ENCODE peak calls at places on chromosome 19, in eight cellular contexts. O, V, P, I, E, J, H and G are unnamed samples.

GRCh38 chr19:15161028-15161984 is 39.5 kb downstream of the NOTCH3 start:
- DNase-seq in P (no peak), V (no peak), I (no peak), E (no peak), O (no peak), J (peak; percentile 18), H (no peak), G (no peak)

GRCh38 chr19:51702103-51702753 is 9.1 kb downstream of the SPACA6 start:
- DNase-seq in J (peak; percentile 24), I (peak; percentile 94), O (no peak), E (peak; percentile 92), H (peak; percentile 63), P (peak; percentile 89), V (peak; percentile 78), G (peak; percentile 64)

GRCh38 chr19:51065221-51065960 is 499 bp upstream of the KLK13 start:
- DNase-seq in V (no peak), I (no peak), E (no peak), J (no peak), H (no peak), P (no peak), O (no peak), G (no peak)

GRCh38 chr19:34259367-34259865 is 5.1 kb downstream of the GARRE1 start:
- DNase-seq in P (no peak), E (no peak), H (no peak), J (peak; percentile 45), O (no peak), V (no peak), I (no peak), G (no peak)

GRCh38 chr19:38730470-38730730 is 13.9 kb downstream of the CAPN12 start:
- DNase-seq in O (no peak), P (no peak), H (no peak), V (no peak), I (no peak), E (no peak), J (no peak), G (no peak)

GRCh38 chr19:35959040-35959967 is 23.1 kb downstream of the LRFN3 start:
- DNase-seq in O (peak; percentile 91), J (no peak), H (no peak), V (no peak), E (no peak), I (peak; percentile 85), P (peak; percentile 83), G (peak; percentile 85)

GRCh38 chr19:13060964-13061927 is 41.4 kb downstream of the LYL1 start:
- DNase-seq in J (peak; percentile 69), E (peak; percentile 92), P (peak; percentile 88), V (peak; percentile 92), H (peak; percentile 67), O (peak; percentile 86), I (peak; percentile 97), G (peak; percentile 82)

GRCh38 chr19:48754950-48755645 is at the start of gene FGF21:
- DNase-seq in O (no peak), H (no peak), E (no peak), J (no peak), V (no peak), P (no peak), I (no peak), G (no peak)

GRCh38 chr19:15265849-15266248 is 33.6 kb upstream of the EPHX3 start:
- DNase-seq in I (peak; percentile 97), H (peak; percentile 48), V (peak; percentile 66), E (peak; percentile 97), J (peak; percentile 98), P (peak; percentile 79), O (no peak), G (peak; percentile 30)

GRCh38 chr19:42655748-42656147 is 61.0 kb upstream of the CEACAM8 start:
- DNase-seq in P (no peak), V (no peak), I (no peak), O (no peak), E (no peak), H (no peak), J (no peak), G (no peak)

GRCh38 chr19:31499826-31500539 is 150.7 kb upstream of the TSHZ3 start:
- DNase-seq in E (peak; percentile 31), V (no peak), J (no peak), H (no peak), P (no peak), I (no peak), O (no peak), G (no peak)

GRCh38 chr19:39542198-39542597 is 2.2 kb upstream of the EID2 start:
- DNase-seq in E (peak; percentile 19), J (no peak), I (no peak), O (no peak), V (no peak), H (no peak), P (no peak), G (no peak)

GRCh38 chr19:47821460-47822020 is at the start of gene CRX:
- DNase-seq in J (no peak), V (no peak), H (no peak), E (no peak), I (peak; percentile 39), P (no peak), O (no peak), G (no peak)

GRCh38 chr19:928471-929259 is 2.8 kb downstream of the ARID3A start:
- DNase-seq in V (no peak), H (no peak), E (no peak), J (no peak), P (peak; percentile 74), O (no peak), I (no peak), G (no peak)

GRCh38 chr19:13014101-13014920 is 19.0 kb downstream of the NFIX start:
- DNase-seq in V (no peak), O (no peak), I (no peak), E (peak; percentile 66), J (no peak), P (no peak), H (peak; percentile 66), G (no peak)

GRCh38 chr19:58475714-58476497 is at the start of gene ZNF446:
- DNase-seq in P (peak; percentile 98), H (peak; percentile 97), E (peak; percentile 99), J (peak; percentile 94), I (peak; percentile 98), O (peak; percentile 97), V (peak; percentile 97), G (peak; percentile 99)

GRCh38 chr19:49946415-49946814 is 14.6 kb downstream of the SIGLEC11 start:
- DNase-seq in J (no peak), O (no peak), V (no peak), P (peak; percentile 6), I (peak; percentile 25), E (no peak), H (no peak), G (no peak)
- H3K4me3 ChIP-seq in J (no peak overlapping the region), O (no peak overlapping the region), V (no peak overlapping the region), P (no peak overlapping the region), I (no peak overlapping the region), E (no peak overlapping the region), H (no peak overlapping the region), G (no peak overlapping the region)

GRCh38 chr19:4061683-4062575 is 4.8 kb downstream of the ZBTB7A start:
- DNase-seq in O (no peak), E (no peak), I (peak; percentile 75), P (peak; percentile 74), J (no peak), V (peak; percentile 94), H (peak; percentile 52), G (peak; percentile 87)

GRCh38 chr19:4060621-4061177 is 6.0 kb downstream of the ZBTB7A start:
- DNase-seq in O (no peak), J (no peak), V (peak; percentile 58), H (no peak), I (no peak), E (no peak), P (peak; percentile 47), G (peak; percentile 77)

GRCh38 chr19:4062576-4063368 is 3.9 kb downstream of the ZBTB7A start:
- DNase-seq in E (no peak), O (no peak), J (no peak), V (peak; percentile 62), I (peak; percentile 77), P (peak; percentile 50), H (no peak), G (no peak)

GRCh38 chr19:4059931-4060620 is 6.6 kb downstream of the ZBTB7A start:
- DNase-seq in V (peak; percentile 90), J (no peak), O (peak; percentile 78), E (no peak), P (peak; percentile 75), H (peak; percentile 83), I (peak; percentile 89), G (peak; percentile 80)

DNA sequence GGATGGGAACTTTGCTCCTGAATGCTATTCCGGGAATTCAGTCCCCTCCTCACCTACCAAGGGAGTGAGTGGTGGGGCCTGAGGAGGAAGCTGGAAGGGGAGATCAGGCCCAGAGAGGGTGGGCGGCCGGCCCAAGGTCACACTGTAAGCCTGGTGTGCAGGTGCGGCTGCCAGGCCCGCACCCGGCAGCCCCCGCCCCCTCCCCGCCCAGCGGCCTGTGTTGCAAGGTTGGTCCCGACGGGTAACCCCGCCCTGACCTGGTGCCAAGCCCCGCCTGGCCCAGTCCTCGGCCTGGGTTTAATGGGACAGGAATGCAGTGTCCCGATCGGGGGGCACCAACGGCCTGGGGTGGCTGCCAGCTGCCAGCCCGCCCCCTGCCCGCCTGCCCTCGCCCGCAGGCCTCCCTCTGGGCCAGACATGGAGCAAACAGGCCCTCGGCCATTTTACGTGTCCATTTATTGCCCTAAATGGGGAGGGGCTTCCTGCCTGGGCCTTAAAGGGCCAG is 5.5 kb downstream of the ZBTB7A start:
- DNase-seq in I (peak; percentile 95), V (peak; percentile 97), H (peak; percentile 70), P (peak; percentile 92), O (no peak), J (no peak), E (peak; percentile 91), G (peak; percentile 94)
- H3K4me1 ChIP-seq in I (no peaks in the 10 kb centered on the region), V (peaks cover 57% of the 10 kb centered on the region), H (peaks cover 62% of the 10 kb centered on the region), P (peaks cover 76% of the 10 kb centered on the region), O (peaks cover 65% of the 10 kb centered on the region), J (peaks cover 45% of the 10 kb centered on the region), E (peaks cover 62% of the 10 kb centered on the region), G (peaks cover 5% of the 10 kb centered on the region)

GRCh38 chr19:3465552-3465951 is 14.8 kb downstream of the SMIM24 start:
- DNase-seq in O (no peak), I (peak; percentile 74), E (no peak), H (no peak), J (no peak), V (no peak), P (no peak), G (no peak)

GRCh38 chr19:3466630-3467029 is 13.7 kb downstream of the SMIM24 start:
- DNase-seq in V (no peak), J (no peak), I (no peak), O (no peak), P (no peak), E (peak; percentile 89), H (no peak), G (no peak)

GRCh38 chr19:3464797-3465235 is 15.5 kb downstream of the SMIM24 start:
- DNase-seq in E (no peak), V (no peak), O (no peak), I (peak; percentile 77), J (no peak), H (no peak), P (no peak), G (no peak)

GRCh38 chr19:3463039-3463958 is 17.0 kb downstream of the SMIM24 start:
- DNase-seq in I (peak; percentile 75), V (no peak), O (no peak), P (no peak), J (no peak), H (no peak), E (no peak), G (no peak)

GRCh38 chr19:3463959-3464796 is 16.1 kb downstream of the SMIM24 start:
- DNase-seq in E (no peak), I (peak; percentile 74), J (no peak), P (no peak), O (no peak), V (no peak), H (no peak), G (no peak)
- H3K36me3 ChIP-seq in E (peaks cover 12% of the 10 kb centered on the region), I (no peaks in the 10 kb centered on the region), J (peaks cover 26% of the 10 kb centered on the region), P (peaks cover 27% of the 10 kb centered on the region), O (no peaks in the 10 kb centered on the region), V (no peaks in the 10 kb centered on the region), H (peaks cover 3% of the 10 kb centered on the region), G (no peaks in the 10 kb centered on the region)

GRCh38 chr19:44723952-44724319 is 24.6 kb upstream of the BCL3 start:
- DNase-seq in J (peak; percentile 73), O (peak; percentile 89), P (peak; percentile 84), V (peak; percentile 92), H (peak; percentile 70), I (peak; percentile 92), E (peak; percentile 89), G (peak; percentile 72)
- H3K4me3 ChIP-seq in J (no peak overlapping the region), O (no peak overlapping the region), P (peak overlapping the region; percentile 4), V (peak overlapping the region; percentile 34), H (no peak overlapping the region), I (no peak overlapping the region), E (no peak overlapping the region), G (no peak overlapping the region)